ENCODE peak calls at places on chromosome 7, in four cellular contexts. R is sigmoid colon, T is heart left ventricle, V is fibroblast of lung. N is an unnamed sample.

GRCh38 chr7:107968449-107968848 is 34.5 kb downstream of the LAMB1 start:
- DNase-seq in R (no peak), T (no peak), V (no peak), N (no peak)

GRCh38 chr7:41994746-41995110 is 242.3 kb downstream of the GLI3 start:
- DNase-seq in R (no peak), T (no peak), V (no peak), N (no peak)

GRCh38 chr7:6379881-6380280 is 67.9 kb downstream of the DAGLB start:
- DNase-seq in R (no peak), T (no peak), V (no peak), N (no peak)

GRCh38 chr7:30721211-30721610 is 30.7 kb upstream of the INMT start:
- DNase-seq in R (no peak), T (no peak), V (no peak), N (no peak)

GRCh38 chr7:149558149-149558861 is 60.7 kb upstream of the ZNF746 start:
- DNase-seq in R (no peak), T (no peak), V (peak), N (peak)

GRCh38 chr7:17233643-17234397 is 64.6 kb upstream of the AHR start:
- DNase-seq in R (no peak), T (no peak), V (peak), N (peak)

GRCh38 chr7:158043461-158044155 is 544.0 kb downstream of the PTPRN2 start:
- DNase-seq in R (peak), T (no peak), V (no peak), N (no peak)

GRCh38 chr7:92131764-92132330 is 2.4 kb downstream of the CYP51A1 start:
- DNase-seq in R (no peak), T (no peak), V (no peak), N (no peak)

GRCh38 chr7:50335795-50336754 is 31.6 kb downstream of the IKZF1 start:
- DNase-seq in R (peak), T (no peak), V (no peak), N (no peak)

GRCh38 chr7:82051641-82052040 is 281.8 kb upstream of the HGF start:
- DNase-seq in R (no peak), T (no peak), V (no peak), N (no peak)

GRCh38 chr7:22726849-22727792 is at the start of gene IL6:
- DNase-seq in R (peak), T (peak), V (peak), N (peak)

GRCh38 chr7:22723642-22724041 is 3.4 kb upstream of the IL6 start:
- DNase-seq in R (peak), T (no peak), V (no peak), N (no peak)

GRCh38 chr7:22726345-22726848 is 603 bp upstream of the IL6 start:
- DNase-seq in R (peak), T (peak), V (peak), N (peak)

GRCh38 chr7:22724861-22725260 is 2.1 kb upstream of the IL6 start:
- DNase-seq in R (no peak), T (no peak), V (peak), N (no peak)

GRCh38 chr7:22725585-22725984 is 1.4 kb upstream of the IL6 start:
- DNase-seq in R (no peak), T (no peak), V (peak), N (no peak)
- TF ChIP-seq CTCF in R (no peak), T (no peak), V (no peak), N (no peak)

GRCh38 chr7:130369831-130370230 is 10.5 kb upstream of the CPA1 start:
- DNase-seq in R (no peak), T (no peak), V (peak), N (no peak)
- H3K4me3 ChIP-seq in R (no peak), T (no peak), V (no peak), N (no peak)

GRCh38 chr7:47636111-47636692 is 54.3 kb upstream of the TNS3 start:
- DNase-seq in R (no peak), T (no peak), V (no peak), N (no peak)

GRCh38 chr7:47633134-47633533 is 51.2 kb upstream of the TNS3 start:
- DNase-seq in R (no peak), T (no peak), V (no peak), N (no peak)

GRCh38 chr7:47636693-47637175 is 54.8 kb upstream of the TNS3 start:
- DNase-seq in R (no peak), T (no peak), V (no peak), N (no peak)

GRCh38 chr7:47635091-47636090 is 53.5 kb upstream of the TNS3 start:
- DNase-seq in R (peak), T (peak), V (no peak), N (peak)

DNA sequence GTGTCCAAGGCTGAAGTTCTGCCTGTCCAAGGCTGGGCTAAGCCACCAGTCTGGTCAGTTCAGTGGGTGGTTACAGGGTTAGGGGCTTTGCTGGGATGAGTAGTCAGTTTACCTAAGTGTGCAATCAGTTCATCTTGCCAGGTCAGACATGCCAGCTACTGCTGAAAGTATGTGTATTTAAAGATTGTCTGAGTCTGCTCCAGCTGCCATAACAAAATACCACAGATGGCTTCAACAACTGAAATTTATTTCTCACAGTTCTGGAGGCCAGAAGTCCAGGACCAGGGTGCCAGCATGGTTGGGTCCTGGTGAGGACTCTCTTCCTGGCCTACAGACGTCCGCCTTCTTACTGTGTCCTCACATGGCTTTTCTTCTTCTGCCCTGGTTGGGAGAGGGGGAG is 52.4 kb upstream of the TNS3 start:
- DNase-seq in R (no peak), T (no peak), V (peak), N (peak)
- TF ChIP-seq CTCF in R (no peak), T (no peak), V (no peak), N (no peak)

GRCh38 chr7:23467281-23467680 is 3.0 kb downstream of the IGF2BP3 start:
- DNase-seq in R (no peak), T (no peak), V (no peak), N (no peak)
- H3K4me3 ChIP-seq in R (no peak), T (no peak), V (peak), N (no peak)

DNA sequence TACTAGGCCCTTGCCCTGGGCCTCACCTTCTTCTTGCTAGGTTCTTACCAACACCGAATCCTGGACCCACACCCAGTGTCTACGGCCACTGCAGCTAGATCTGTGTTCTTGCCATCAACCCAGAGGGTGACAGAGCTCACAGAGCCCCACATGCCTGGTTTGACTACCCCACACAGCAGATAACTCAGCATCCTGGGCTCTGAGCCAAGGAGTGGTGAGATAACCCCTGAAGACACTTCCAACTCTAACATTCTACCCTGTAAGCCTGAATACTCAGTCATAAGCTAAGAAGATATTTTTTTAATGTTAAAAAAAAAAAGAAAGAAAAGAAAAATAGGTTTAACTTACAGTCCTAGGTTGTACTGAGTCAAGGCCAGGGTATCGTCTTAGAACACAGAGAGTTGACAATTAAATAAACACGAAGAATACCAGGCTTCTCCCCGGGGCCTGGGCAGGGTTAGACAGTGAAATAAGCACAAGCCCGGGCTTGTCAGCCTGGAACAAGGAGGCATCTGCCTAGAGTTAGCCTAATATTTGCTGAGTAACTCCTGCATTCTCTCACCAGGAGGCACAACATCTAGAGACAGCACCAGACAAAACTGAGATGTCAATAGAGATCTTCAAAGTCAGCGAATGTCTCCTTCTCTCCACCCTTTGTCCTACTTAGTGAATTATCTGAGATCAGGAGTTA is 556.5 kb upstream of the LRRN3 start:
- DNase-seq in R (no peak), T (peak), V (peak), N (peak)
- TF ChIP-seq CTCF in R (no peak), T (no peak), V (no peak), N (no peak)

DNA sequence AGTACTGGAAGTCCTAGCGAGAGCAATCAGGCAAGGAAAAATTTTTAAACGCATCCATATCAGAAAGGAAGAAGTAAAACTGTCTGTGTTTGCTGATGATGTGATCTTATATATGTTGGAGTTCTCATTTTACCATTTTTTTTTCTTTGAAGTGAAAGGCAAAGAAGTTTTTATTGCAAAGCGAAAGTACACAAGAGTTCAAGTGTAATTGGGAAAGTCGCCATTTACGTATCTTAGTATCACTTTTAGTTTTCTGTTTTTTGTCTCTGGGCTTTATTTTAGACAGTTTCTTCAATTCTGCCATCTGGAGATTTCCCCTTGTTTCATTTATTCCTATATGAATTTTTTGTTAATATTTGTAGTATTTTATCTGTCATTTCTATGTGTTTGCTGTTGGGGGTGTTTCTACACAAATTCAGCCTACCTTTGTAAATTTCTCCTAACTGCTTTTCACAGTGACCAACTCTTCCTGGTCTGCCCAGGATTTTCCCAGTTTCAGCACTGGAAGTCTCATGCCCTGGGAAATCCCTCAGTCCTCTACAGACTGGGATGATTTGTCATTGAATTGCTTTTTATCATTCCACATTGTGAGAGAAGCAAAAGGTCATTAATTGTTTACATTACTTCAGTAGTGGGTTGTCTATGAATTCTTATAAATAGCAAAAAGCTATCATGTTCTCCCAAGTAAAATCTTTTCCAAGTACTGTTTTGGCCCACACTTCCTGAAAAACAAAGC is 23.2 kb downstream of the BET1 start:
- DNase-seq in R (no peak), T (no peak), V (no peak), N (no peak)
- H3K4me3 ChIP-seq in R (no peak), T (no peak), V (no peak), N (no peak)

GRCh38 chr7:123208793-123209192 is 9.0 kb upstream of the SLC13A1 start:
- DNase-seq in R (no peak), T (no peak), V (no peak), N (no peak)
- TF ChIP-seq CTCF in R (no peak), T (no peak), V (no peak), N (peak)

N was measured in bronchial epithelial cell.